ENCODE peak calls at places on chromosomes 7 and 10, in six cellular contexts. One of them, this sample, is unnamed.

GRCh38 chr7:53110425-53110824 is 75.0 kb downstream of the POM121L12 start:
- DNase-seq in upper lobe of right lung: no peak
- DNase-seq in AG10803: no peak
- DNase-seq in PC-9: no peak
- DNase-seq in transverse colon: no peak
- DNase-seq in astrocyte: peak
- DNase-seq in this sample: no peak

GRCh38 chr7:37932993-37933392 is 12.6 kb downstream of the EPDR1 start:
- DNase-seq in upper lobe of right lung: no peak
- DNase-seq in AG10803: no peak
- DNase-seq in PC-9: no peak
- DNase-seq in transverse colon: no peak
- DNase-seq in astrocyte: no peak
- DNase-seq in this sample: no peak

GRCh38 chr7:69078997-69079769 is 519.1 kb upstream of the AUTS2 start:
- DNase-seq in upper lobe of right lung: no peak
- DNase-seq in AG10803: peak
- DNase-seq in PC-9: no peak
- DNase-seq in transverse colon: peak
- DNase-seq in astrocyte: peak
- DNase-seq in this sample: no peak

GRCh38 chr7:37342665-37343471 is 105.8 kb downstream of the ELMO1 start:
- DNase-seq in upper lobe of right lung: peak
- DNase-seq in AG10803: no peak
- DNase-seq in PC-9: no peak
- DNase-seq in transverse colon: peak
- DNase-seq in astrocyte: no peak
- DNase-seq in this sample: no peak

GRCh38 chr10:62503871-62504270 is 129.7 kb downstream of the ZNF365 start:
- DNase-seq in upper lobe of right lung: no peak
- DNase-seq in AG10803: no peak
- DNase-seq in PC-9: no peak
- DNase-seq in transverse colon: no peak
- DNase-seq in astrocyte: no peak
- DNase-seq in this sample: no peak

GRCh38 chr10:66983482-66983818 is 57.6 kb downstream of the LRRTM3 start:
- DNase-seq in upper lobe of right lung: no peak
- DNase-seq in AG10803: no peak
- DNase-seq in PC-9: no peak
- DNase-seq in transverse colon: no peak
- DNase-seq in astrocyte: no peak
- DNase-seq in this sample: no peak

GRCh38 chr10:18400201-18400910 is 251.0 kb downstream of the NSUN6 start:
- DNase-seq in upper lobe of right lung: no peak
- DNase-seq in AG10803: no peak
- DNase-seq in PC-9: no peak
- DNase-seq in transverse colon: peak
- DNase-seq in astrocyte: no peak
- DNase-seq in this sample: no peak

GRCh38 chr7:105904064-105904463 is 27.7 kb upstream of the ATXN7L1 start:
- DNase-seq in upper lobe of right lung: no peak
- DNase-seq in AG10803: no peak
- DNase-seq in PC-9: no peak
- DNase-seq in transverse colon: no peak
- DNase-seq in astrocyte: no peak
- DNase-seq in this sample: no peak

GRCh38 chr7:15920953-15921352 is 234.5 kb upstream of the MEOX2 start:
- DNase-seq in upper lobe of right lung: no peak
- DNase-seq in AG10803: no peak
- DNase-seq in PC-9: no peak
- DNase-seq in transverse colon: no peak
- DNase-seq in astrocyte: no peak
- DNase-seq in this sample: no peak

GRCh38 chr7:2928613-2929311 is 84.7 kb upstream of the GNA12 start:
- DNase-seq in upper lobe of right lung: peak
- DNase-seq in AG10803: no peak
- DNase-seq in PC-9: no peak
- DNase-seq in transverse colon: no peak
- DNase-seq in astrocyte: no peak
- DNase-seq in this sample: no peak

GRCh38 chr7:79740076-79740475 is 286.6 kb upstream of the MAGI2 start:
- DNase-seq in upper lobe of right lung: no peak
- DNase-seq in AG10803: no peak
- DNase-seq in PC-9: no peak
- DNase-seq in transverse colon: no peak
- DNase-seq in astrocyte: no peak
- DNase-seq in this sample: no peak

GRCh38 chr10:30422981-30423654 is 10.9 kb upstream of the MAP3K8 start:
- DNase-seq in upper lobe of right lung: peak
- DNase-seq in AG10803: peak
- DNase-seq in PC-9: peak
- DNase-seq in transverse colon: peak
- DNase-seq in astrocyte: peak
- DNase-seq in this sample: no peak

GRCh38 chr10:105837951-105838350 is 1196.9 kb downstream of the SORCS3 start:
- DNase-seq in upper lobe of right lung: no peak
- DNase-seq in AG10803: no peak
- DNase-seq in PC-9: no peak
- DNase-seq in transverse colon: no peak
- DNase-seq in astrocyte: peak
- DNase-seq in this sample: no peak

GRCh38 chr7:149385195-149385955 is 75.5 kb downstream of the ZNF777 start:
- DNase-seq in upper lobe of right lung: no peak
- DNase-seq in AG10803: no peak
- DNase-seq in PC-9: no peak
- DNase-seq in transverse colon: no peak
- DNase-seq in astrocyte: no peak
- DNase-seq in this sample: no peak

GRCh38 chr7:45192546-45193177 is 35.1 kb downstream of the RAMP3 start:
- DNase-seq in upper lobe of right lung: no peak
- DNase-seq in AG10803: no peak
- DNase-seq in PC-9: no peak
- DNase-seq in transverse colon: no peak
- DNase-seq in astrocyte: no peak
- DNase-seq in this sample: no peak

GRCh38 chr10:77737608-77738007 is 100.0 kb upstream of the KCNMA1 start:
- DNase-seq in upper lobe of right lung: no peak
- DNase-seq in AG10803: peak
- DNase-seq in PC-9: peak
- DNase-seq in transverse colon: no peak
- DNase-seq in astrocyte: peak
- DNase-seq in this sample: peak

GRCh38 chr7:76330673-76331072 is 28.1 kb downstream of the YWHAG start:
- DNase-seq in upper lobe of right lung: no peak
- DNase-seq in AG10803: no peak
- DNase-seq in PC-9: no peak
- DNase-seq in transverse colon: no peak
- DNase-seq in astrocyte: no peak
- DNase-seq in this sample: no peak

GRCh38 chr10:43274011-43274410 is 7.1 kb upstream of the RASGEF1A start:
- DNase-seq in upper lobe of right lung: no peak
- DNase-seq in AG10803: no peak
- DNase-seq in PC-9: no peak
- DNase-seq in transverse colon: no peak
- DNase-seq in astrocyte: no peak
- DNase-seq in this sample: no peak

GRCh38 chr7:98870071-98870651 is 347 bp upstream of the TMEM130 start:
- DNase-seq in upper lobe of right lung: peak
- DNase-seq in AG10803: peak
- DNase-seq in PC-9: peak
- DNase-seq in transverse colon: peak
- DNase-seq in astrocyte: peak
- DNase-seq in this sample: no peak

GRCh38 chr7:98869001-98869373 is 827 bp downstream of the TMEM130 start:
- DNase-seq in upper lobe of right lung: no peak
- DNase-seq in AG10803: no peak
- DNase-seq in PC-9: no peak
- DNase-seq in transverse colon: no peak
- DNase-seq in astrocyte: no peak
- DNase-seq in this sample: no peak

GRCh38 chr7:98870807-98871491 is 1.1 kb upstream of the TMEM130 start:
- DNase-seq in upper lobe of right lung: peak
- DNase-seq in AG10803: no peak
- DNase-seq in PC-9: no peak
- DNase-seq in transverse colon: no peak
- DNase-seq in astrocyte: no peak
- DNase-seq in this sample: no peak

GRCh38 chr7:98868450-98868849 is 1.4 kb downstream of the TMEM130 start:
- DNase-seq in upper lobe of right lung: no peak
- DNase-seq in AG10803: no peak
- DNase-seq in PC-9: no peak
- DNase-seq in transverse colon: no peak
- DNase-seq in astrocyte: no peak
- DNase-seq in this sample: no peak

DNA sequence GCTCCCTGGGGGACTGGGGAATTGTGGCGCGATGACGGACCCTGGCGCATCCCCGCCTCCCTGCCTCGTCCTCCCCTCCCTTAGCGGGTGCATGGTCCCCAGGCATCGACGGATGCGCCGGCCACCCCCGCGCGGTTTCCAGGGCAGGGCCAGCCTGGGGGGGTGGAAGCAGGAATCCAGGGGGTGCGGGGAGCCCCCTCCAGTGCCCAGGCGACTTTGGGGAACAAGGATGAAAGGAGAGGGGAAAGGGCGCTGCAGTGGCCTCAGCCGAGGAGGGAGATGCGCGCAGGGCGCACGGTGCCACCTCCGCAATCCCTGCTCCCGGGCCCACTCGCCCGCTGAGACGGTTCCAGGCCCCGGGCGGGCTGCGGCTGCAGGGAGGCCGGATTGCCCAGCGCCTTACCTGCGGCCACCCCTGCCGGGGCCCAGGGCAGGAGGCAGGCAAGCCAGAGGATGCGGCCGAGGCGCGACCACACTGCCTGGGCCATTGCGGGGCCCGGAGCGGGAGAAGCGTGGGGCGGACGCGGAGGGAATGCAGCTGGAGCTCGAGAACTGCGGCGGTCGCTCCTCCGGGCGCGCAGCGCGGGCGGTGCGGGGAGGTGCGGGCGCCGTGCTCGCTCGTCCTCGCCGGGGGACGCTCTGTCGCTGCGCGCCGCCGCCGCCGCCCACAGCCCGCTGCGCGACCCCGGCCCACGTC is at the start of gene TMEM130:
- DNase-seq in upper lobe of right lung: peak
- DNase-seq in AG10803: no peak
- DNase-seq in PC-9: no peak
- DNase-seq in transverse colon: no peak
- DNase-seq in astrocyte: no peak
- DNase-seq in this sample: no peak
- H3K4me3 ChIP-seq in upper lobe of right lung: peak
- H3K4me3 ChIP-seq in AG10803: peak
- H3K4me3 ChIP-seq in PC-9: no peak
- H3K4me3 ChIP-seq in transverse colon: peak
- H3K4me3 ChIP-seq in astrocyte: peak
- H3K4me3 ChIP-seq in this sample: peak

GRCh38 chr7:31133497-31133896 is 81.4 kb downstream of the ADCYAP1R1 start:
- DNase-seq in upper lobe of right lung: no peak
- DNase-seq in AG10803: no peak
- DNase-seq in PC-9: peak
- DNase-seq in transverse colon: no peak
- DNase-seq in astrocyte: no peak
- DNase-seq in this sample: no peak

GRCh38 chr7:31126976-31127375 is 74.9 kb downstream of the ADCYAP1R1 start:
- DNase-seq in upper lobe of right lung: no peak
- DNase-seq in AG10803: peak
- DNase-seq in PC-9: no peak
- DNase-seq in transverse colon: no peak
- DNase-seq in astrocyte: peak
- DNase-seq in this sample: peak

GRCh38 chr7:31123726-31124125 is 71.6 kb downstream of the ADCYAP1R1 start:
- DNase-seq in upper lobe of right lung: no peak
- DNase-seq in AG10803: no peak
- DNase-seq in PC-9: no peak
- DNase-seq in transverse colon: no peak
- DNase-seq in astrocyte: no peak
- DNase-seq in this sample: no peak

GRCh38 chr7:31125171-31125570 is 73.1 kb downstream of the ADCYAP1R1 start:
- DNase-seq in upper lobe of right lung: no peak
- DNase-seq in AG10803: no peak
- DNase-seq in PC-9: no peak
- DNase-seq in transverse colon: no peak
- DNase-seq in astrocyte: no peak
- DNase-seq in this sample: no peak

DNA sequence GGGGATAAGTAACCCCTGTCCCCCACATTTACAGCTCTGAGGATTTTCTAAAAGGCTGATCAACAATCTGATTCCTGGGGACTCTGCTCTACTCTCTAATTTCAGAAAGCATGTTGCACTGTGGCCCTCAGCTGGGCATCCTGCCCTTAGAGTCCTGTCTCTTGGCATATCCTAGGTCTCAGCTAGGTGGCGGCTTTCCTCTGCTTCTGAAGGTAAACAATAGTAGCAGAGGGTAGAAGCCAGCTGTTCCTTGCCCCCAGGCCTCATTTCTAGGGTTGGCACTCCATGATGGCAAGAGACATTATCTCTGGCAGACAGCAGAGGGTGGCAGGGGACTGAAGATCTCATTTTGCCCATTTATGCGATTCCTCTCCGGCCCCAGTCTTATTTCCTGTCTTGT is 77.0 kb downstream of the ADCYAP1R1 start:
- DNase-seq in upper lobe of right lung: no peak
- DNase-seq in AG10803: no peak
- DNase-seq in PC-9: no peak
- DNase-seq in transverse colon: no peak
- DNase-seq in astrocyte: no peak
- DNase-seq in this sample: no peak
- TF ChIP-seq CTCF in upper lobe of right lung: no peak
- TF ChIP-seq CTCF in AG10803: peak
- TF ChIP-seq CTCF in PC-9: peak
- TF ChIP-seq CTCF in transverse colon: no peak
- TF ChIP-seq CTCF in astrocyte: no peak
- TF ChIP-seq CTCF in this sample: peak

DNA sequence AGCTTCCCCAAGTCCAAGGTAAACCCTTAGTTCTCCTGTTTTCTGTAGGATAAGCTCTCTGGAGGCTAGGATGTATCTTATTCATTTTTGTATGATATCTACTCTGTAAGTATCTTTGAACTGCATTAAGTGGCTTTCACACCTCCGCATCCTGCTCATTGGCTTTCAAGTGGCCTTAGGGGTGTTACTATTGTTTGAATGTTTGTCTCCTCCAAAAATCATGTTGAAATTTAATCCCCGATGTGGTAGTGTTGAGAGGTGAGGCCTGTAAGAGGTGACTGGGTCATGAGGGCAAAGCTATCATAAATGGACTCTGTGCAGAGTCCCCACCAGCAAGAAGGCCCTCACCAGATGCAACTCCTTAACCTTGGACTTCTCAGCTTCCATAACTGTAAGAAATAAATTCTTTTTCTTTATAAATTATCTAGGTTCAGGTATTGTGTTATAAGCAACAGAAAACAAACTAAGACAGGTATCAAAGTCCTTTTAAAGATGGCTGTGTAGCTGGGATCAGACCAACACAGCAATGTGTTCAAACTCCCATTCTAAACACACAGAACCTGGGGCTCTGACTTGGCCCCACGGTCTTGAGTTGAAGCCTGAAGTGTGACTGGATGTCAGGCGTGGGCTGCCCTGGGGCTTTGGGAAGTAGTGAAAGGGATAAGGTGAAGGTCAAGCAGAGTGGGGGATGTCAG is 25.9 kb downstream of the TBXAS1 start:
- DNase-seq in upper lobe of right lung: no peak
- DNase-seq in AG10803: no peak
- DNase-seq in PC-9: no peak
- DNase-seq in transverse colon: no peak
- DNase-seq in astrocyte: no peak
- DNase-seq in this sample: no peak
- H3K4me3 ChIP-seq in upper lobe of right lung: no peak
- H3K4me3 ChIP-seq in AG10803: no peak
- H3K4me3 ChIP-seq in PC-9: no peak
- H3K4me3 ChIP-seq in transverse colon: no peak
- H3K4me3 ChIP-seq in astrocyte: no peak
- H3K4me3 ChIP-seq in this sample: no peak

GRCh38 chr10:117462424-117462792 is 80.1 kb upstream of the EMX2 start:
- DNase-seq in upper lobe of right lung: no peak
- DNase-seq in AG10803: peak
- DNase-seq in PC-9: no peak
- DNase-seq in transverse colon: peak
- DNase-seq in astrocyte: no peak
- DNase-seq in this sample: no peak
- TF ChIP-seq CTCF in upper lobe of right lung: no peak
- TF ChIP-seq CTCF in AG10803: peak
- TF ChIP-seq CTCF in PC-9: peak
- TF ChIP-seq CTCF in transverse colon: no peak
- TF ChIP-seq CTCF in astrocyte: no peak
- TF ChIP-seq CTCF in this sample: peak

This sample was measured in AG09309.